ENCODE peak calls at places on chromosomes 6 and 20, in ten cellular contexts. One of them, this sample, is unnamed. For H3K9me3, the result is how much of the 10 kb centered on the place peaks cover.

GRCh38 chr6:117976030-117976651 is 69.1 kb downstream of the SLC35F1 start:
- DNase-seq in DND-41: peak
- DNase-seq in colonic mucosa: peak
- DNase-seq in IMR-90: peak
- DNase-seq in left ventricle myocardium inferior: no peak
- DNase-seq in heart left ventricle: no peak
- DNase-seq in uterus: no peak
- DNase-seq in CD8-positive, alpha-beta memory T cell: peak
- DNase-seq in stomach: no peak
- DNase-seq in psoas muscle: no peak
- DNase-seq in this sample: no peak

GRCh38 chr6:110748458-110748857 is 66.8 kb downstream of the CDK19 start:
- DNase-seq in DND-41: no peak
- DNase-seq in colonic mucosa: no peak
- DNase-seq in IMR-90: no peak
- DNase-seq in left ventricle myocardium inferior: no peak
- DNase-seq in heart left ventricle: no peak
- DNase-seq in uterus: no peak
- DNase-seq in CD8-positive, alpha-beta memory T cell: no peak
- DNase-seq in stomach: no peak
- DNase-seq in psoas muscle: no peak
- DNase-seq in this sample: no peak

GRCh38 chr6:32792901-32793400 is 23.9 kb downstream of the HLA-DOB start:
- DNase-seq in DND-41: no peak
- DNase-seq in colonic mucosa: no peak
- DNase-seq in IMR-90: no peak
- DNase-seq in left ventricle myocardium inferior: no peak
- DNase-seq in heart left ventricle: no peak
- DNase-seq in uterus: no peak
- DNase-seq in CD8-positive, alpha-beta memory T cell: no peak
- DNase-seq in stomach: no peak
- DNase-seq in psoas muscle: no peak
- DNase-seq in this sample: no peak

GRCh38 chr6:169249057-169249456 is 4.6 kb downstream of the THBS2 start:
- DNase-seq in DND-41: no peak
- DNase-seq in colonic mucosa: no peak
- DNase-seq in IMR-90: no peak
- DNase-seq in left ventricle myocardium inferior: no peak
- DNase-seq in heart left ventricle: peak
- DNase-seq in uterus: peak
- DNase-seq in CD8-positive, alpha-beta memory T cell: no peak
- DNase-seq in stomach: peak
- DNase-seq in psoas muscle: no peak
- DNase-seq in this sample: no peak

GRCh38 chr20:22717466-22717865 is 133.1 kb upstream of the FOXA2 start:
- DNase-seq in DND-41: no peak
- DNase-seq in colonic mucosa: peak
- DNase-seq in IMR-90: no peak
- DNase-seq in left ventricle myocardium inferior: no peak
- DNase-seq in heart left ventricle: peak
- DNase-seq in uterus: no peak
- DNase-seq in CD8-positive, alpha-beta memory T cell: no peak
- DNase-seq in stomach: peak
- DNase-seq in psoas muscle: no peak
- DNase-seq in this sample: no peak

GRCh38 chr6:96468681-96469224 is 52.9 kb upstream of the UFL1 start:
- DNase-seq in DND-41: no peak
- DNase-seq in colonic mucosa: no peak
- DNase-seq in IMR-90: no peak
- DNase-seq in left ventricle myocardium inferior: no peak
- DNase-seq in heart left ventricle: no peak
- DNase-seq in uterus: no peak
- DNase-seq in CD8-positive, alpha-beta memory T cell: no peak
- DNase-seq in stomach: no peak
- DNase-seq in psoas muscle: no peak
- DNase-seq in this sample: peak

GRCh38 chr6:2634151-2634964 is 116.4 kb downstream of the MYLK4 start:
- DNase-seq in DND-41: peak
- DNase-seq in colonic mucosa: peak
- DNase-seq in IMR-90: peak
- DNase-seq in left ventricle myocardium inferior: peak
- DNase-seq in heart left ventricle: peak
- DNase-seq in uterus: peak
- DNase-seq in CD8-positive, alpha-beta memory T cell: peak
- DNase-seq in stomach: peak
- DNase-seq in psoas muscle: peak
- DNase-seq in this sample: peak

GRCh38 chr6:33988121-33989015 is 157.5 kb downstream of the GRM4 start:
- DNase-seq in DND-41: no peak
- DNase-seq in colonic mucosa: peak
- DNase-seq in IMR-90: no peak
- DNase-seq in left ventricle myocardium inferior: no peak
- DNase-seq in heart left ventricle: no peak
- DNase-seq in uterus: no peak
- DNase-seq in CD8-positive, alpha-beta memory T cell: no peak
- DNase-seq in stomach: peak
- DNase-seq in psoas muscle: no peak
- DNase-seq in this sample: no peak

GRCh38 chr20:49394757-49395156 is 87.7 kb downstream of the KCNB1 start:
- DNase-seq in DND-41: no peak
- DNase-seq in colonic mucosa: no peak
- DNase-seq in IMR-90: no peak
- DNase-seq in left ventricle myocardium inferior: no peak
- DNase-seq in heart left ventricle: no peak
- DNase-seq in uterus: no peak
- DNase-seq in CD8-positive, alpha-beta memory T cell: no peak
- DNase-seq in stomach: no peak
- DNase-seq in psoas muscle: no peak
- DNase-seq in this sample: no peak
- H3K27ac ChIP-seq in DND-41: no peak
- H3K27ac ChIP-seq in colonic mucosa: no peak
- H3K27ac ChIP-seq in IMR-90: no peak
- H3K27ac ChIP-seq in left ventricle myocardium inferior: peak
- H3K27ac ChIP-seq in heart left ventricle: peak
- H3K27ac ChIP-seq in uterus: peak
- H3K27ac ChIP-seq in CD8-positive, alpha-beta memory T cell: no peak
- H3K27ac ChIP-seq in stomach: peak
- H3K27ac ChIP-seq in psoas muscle: peak
- H3K27ac ChIP-seq in this sample: no peak

GRCh38 chr6:84492246-84493135 is 265.0 kb upstream of the CEP162 start:
- DNase-seq in DND-41: no peak
- DNase-seq in colonic mucosa: no peak
- DNase-seq in IMR-90: no peak
- DNase-seq in left ventricle myocardium inferior: no peak
- DNase-seq in heart left ventricle: no peak
- DNase-seq in uterus: no peak
- DNase-seq in CD8-positive, alpha-beta memory T cell: no peak
- DNase-seq in stomach: no peak
- DNase-seq in psoas muscle: no peak
- DNase-seq in this sample: no peak

GRCh38 chr6:84489598-84489997 is 262.2 kb upstream of the CEP162 start:
- DNase-seq in DND-41: no peak
- DNase-seq in colonic mucosa: no peak
- DNase-seq in IMR-90: no peak
- DNase-seq in left ventricle myocardium inferior: no peak
- DNase-seq in heart left ventricle: no peak
- DNase-seq in uterus: no peak
- DNase-seq in CD8-positive, alpha-beta memory T cell: no peak
- DNase-seq in stomach: no peak
- DNase-seq in psoas muscle: no peak
- DNase-seq in this sample: no peak

GRCh38 chr6:84486526-84486925 is 259.1 kb upstream of the CEP162 start:
- DNase-seq in DND-41: no peak
- DNase-seq in colonic mucosa: no peak
- DNase-seq in IMR-90: no peak
- DNase-seq in left ventricle myocardium inferior: no peak
- DNase-seq in heart left ventricle: no peak
- DNase-seq in uterus: no peak
- DNase-seq in CD8-positive, alpha-beta memory T cell: no peak
- DNase-seq in stomach: no peak
- DNase-seq in psoas muscle: no peak
- DNase-seq in this sample: no peak
- H3K9me3 ChIP-seq in DND-41: under half
- H3K9me3 ChIP-seq in colonic mucosa: under half
- H3K9me3 ChIP-seq in IMR-90: under half
- H3K9me3 ChIP-seq in left ventricle myocardium inferior: under half
- H3K9me3 ChIP-seq in heart left ventricle: under half
- H3K9me3 ChIP-seq in uterus: under half
- H3K9me3 ChIP-seq in CD8-positive, alpha-beta memory T cell: under half
- H3K9me3 ChIP-seq in stomach: under half
- H3K9me3 ChIP-seq in psoas muscle: under half
- H3K9me3 ChIP-seq in this sample: under half

GRCh38 chr6:37988131-37988530 is 168.6 kb downstream of the ZFAND3 start:
- DNase-seq in DND-41: no peak
- DNase-seq in colonic mucosa: no peak
- DNase-seq in IMR-90: peak
- DNase-seq in left ventricle myocardium inferior: no peak
- DNase-seq in heart left ventricle: no peak
- DNase-seq in uterus: no peak
- DNase-seq in CD8-positive, alpha-beta memory T cell: no peak
- DNase-seq in stomach: no peak
- DNase-seq in psoas muscle: no peak
- DNase-seq in this sample: no peak

GRCh38 chr6:37987008-37987407 is 167.5 kb downstream of the ZFAND3 start:
- DNase-seq in DND-41: no peak
- DNase-seq in colonic mucosa: no peak
- DNase-seq in IMR-90: peak
- DNase-seq in left ventricle myocardium inferior: no peak
- DNase-seq in heart left ventricle: no peak
- DNase-seq in uterus: no peak
- DNase-seq in CD8-positive, alpha-beta memory T cell: no peak
- DNase-seq in stomach: no peak
- DNase-seq in psoas muscle: no peak
- DNase-seq in this sample: no peak

GRCh38 chr6:37985355-37985754 is 165.8 kb downstream of the ZFAND3 start:
- DNase-seq in DND-41: peak
- DNase-seq in colonic mucosa: no peak
- DNase-seq in IMR-90: no peak
- DNase-seq in left ventricle myocardium inferior: no peak
- DNase-seq in heart left ventricle: no peak
- DNase-seq in uterus: no peak
- DNase-seq in CD8-positive, alpha-beta memory T cell: peak
- DNase-seq in stomach: no peak
- DNase-seq in psoas muscle: no peak
- DNase-seq in this sample: no peak

GRCh38 chr6:37988696-37989095 is 169.2 kb downstream of the ZFAND3 start:
- DNase-seq in DND-41: no peak
- DNase-seq in colonic mucosa: no peak
- DNase-seq in IMR-90: no peak
- DNase-seq in left ventricle myocardium inferior: no peak
- DNase-seq in heart left ventricle: no peak
- DNase-seq in uterus: no peak
- DNase-seq in CD8-positive, alpha-beta memory T cell: no peak
- DNase-seq in stomach: no peak
- DNase-seq in psoas muscle: no peak
- DNase-seq in this sample: no peak

DNA sequence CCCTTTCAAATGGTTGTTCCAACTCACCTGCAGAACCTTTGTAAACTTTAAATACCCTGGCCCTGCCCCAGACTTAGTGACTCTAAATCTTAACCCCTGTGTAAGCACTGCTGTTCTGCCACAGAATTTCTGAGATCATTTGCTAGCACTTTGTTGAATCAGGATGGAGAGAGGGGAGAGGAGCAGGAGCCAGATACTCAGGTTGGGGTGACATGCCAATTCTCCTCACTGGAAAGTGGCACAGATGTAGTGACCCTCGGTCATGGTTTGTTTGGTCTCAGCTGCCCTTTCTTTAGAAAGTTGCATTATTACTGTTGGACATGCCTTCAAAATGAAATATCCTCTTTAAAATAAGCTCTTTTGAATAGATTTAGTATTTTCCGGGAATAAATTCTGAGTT is 168.0 kb downstream of the ZFAND3 start:
- DNase-seq in DND-41: no peak
- DNase-seq in colonic mucosa: no peak
- DNase-seq in IMR-90: no peak
- DNase-seq in left ventricle myocardium inferior: no peak
- DNase-seq in heart left ventricle: no peak
- DNase-seq in uterus: no peak
- DNase-seq in CD8-positive, alpha-beta memory T cell: no peak
- DNase-seq in stomach: no peak
- DNase-seq in psoas muscle: no peak
- DNase-seq in this sample: no peak
- H3K27ac ChIP-seq in DND-41: no peak
- H3K27ac ChIP-seq in colonic mucosa: no peak
- H3K27ac ChIP-seq in IMR-90: no peak
- H3K27ac ChIP-seq in left ventricle myocardium inferior: no peak
- H3K27ac ChIP-seq in heart left ventricle: no peak
- H3K27ac ChIP-seq in uterus: no peak
- H3K27ac ChIP-seq in CD8-positive, alpha-beta memory T cell: no peak
- H3K27ac ChIP-seq in stomach: no peak
- H3K27ac ChIP-seq in psoas muscle: no peak
- H3K27ac ChIP-seq in this sample: no peak

GRCh38 chr6:1125297-1125696 is 186.6 kb upstream of the FOXQ1 start:
- DNase-seq in DND-41: no peak
- DNase-seq in colonic mucosa: no peak
- DNase-seq in IMR-90: no peak
- DNase-seq in left ventricle myocardium inferior: no peak
- DNase-seq in heart left ventricle: no peak
- DNase-seq in uterus: no peak
- DNase-seq in CD8-positive, alpha-beta memory T cell: no peak
- DNase-seq in stomach: no peak
- DNase-seq in psoas muscle: no peak
- DNase-seq in this sample: no peak

GRCh38 chr6:1127597-1128288 is 184.2 kb upstream of the FOXQ1 start:
- DNase-seq in DND-41: no peak
- DNase-seq in colonic mucosa: no peak
- DNase-seq in IMR-90: no peak
- DNase-seq in left ventricle myocardium inferior: no peak
- DNase-seq in heart left ventricle: no peak
- DNase-seq in uterus: no peak
- DNase-seq in CD8-positive, alpha-beta memory T cell: no peak
- DNase-seq in stomach: no peak
- DNase-seq in psoas muscle: no peak
- DNase-seq in this sample: no peak

GRCh38 chr6:1124885-1125284 is 187.0 kb upstream of the FOXQ1 start:
- DNase-seq in DND-41: no peak
- DNase-seq in colonic mucosa: no peak
- DNase-seq in IMR-90: no peak
- DNase-seq in left ventricle myocardium inferior: no peak
- DNase-seq in heart left ventricle: no peak
- DNase-seq in uterus: no peak
- DNase-seq in CD8-positive, alpha-beta memory T cell: no peak
- DNase-seq in stomach: no peak
- DNase-seq in psoas muscle: no peak
- DNase-seq in this sample: no peak

GRCh38 chr6:1127129-1127528 is 184.8 kb upstream of the FOXQ1 start:
- DNase-seq in DND-41: no peak
- DNase-seq in colonic mucosa: no peak
- DNase-seq in IMR-90: no peak
- DNase-seq in left ventricle myocardium inferior: no peak
- DNase-seq in heart left ventricle: no peak
- DNase-seq in uterus: no peak
- DNase-seq in CD8-positive, alpha-beta memory T cell: no peak
- DNase-seq in stomach: no peak
- DNase-seq in psoas muscle: no peak
- DNase-seq in this sample: no peak

DNA sequence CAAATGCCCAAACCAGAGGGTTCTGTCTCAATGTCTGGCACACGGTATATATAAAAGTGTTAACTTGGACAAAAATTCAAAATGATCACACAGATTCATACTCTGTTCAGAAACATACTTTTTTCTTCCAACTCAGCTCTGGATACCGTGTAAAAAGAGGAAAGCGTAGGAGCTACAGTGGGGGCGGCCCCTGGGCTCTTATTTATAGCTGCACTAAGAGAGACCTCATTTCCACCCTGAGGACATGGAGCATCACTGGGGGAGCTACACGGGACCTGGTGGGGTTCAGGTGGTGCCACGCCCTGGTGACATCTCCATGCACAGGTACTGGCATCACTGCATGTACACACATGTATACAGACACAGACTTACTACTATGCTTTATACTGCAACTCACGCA is 185.9 kb upstream of the FOXQ1 start:
- DNase-seq in DND-41: no peak
- DNase-seq in colonic mucosa: no peak
- DNase-seq in IMR-90: no peak
- DNase-seq in left ventricle myocardium inferior: no peak
- DNase-seq in heart left ventricle: no peak
- DNase-seq in uterus: no peak
- DNase-seq in CD8-positive, alpha-beta memory T cell: no peak
- DNase-seq in stomach: no peak
- DNase-seq in psoas muscle: no peak
- DNase-seq in this sample: no peak
- H3K9me3 ChIP-seq in DND-41: under half
- H3K9me3 ChIP-seq in colonic mucosa: under half
- H3K9me3 ChIP-seq in IMR-90: under half
- H3K9me3 ChIP-seq in left ventricle myocardium inferior: under half
- H3K9me3 ChIP-seq in heart left ventricle: under half
- H3K9me3 ChIP-seq in uterus: under half
- H3K9me3 ChIP-seq in CD8-positive, alpha-beta memory T cell: under half
- H3K9me3 ChIP-seq in stomach: under half
- H3K9me3 ChIP-seq in psoas muscle: under half
- H3K9me3 ChIP-seq in this sample: under half